ENCODE peak calls at places on chromosome 1, in nine cellular contexts. One of them, this sample, is unnamed.

GRCh38 chr1:61993331-61993961 is 201.2 kb upstream of the L1TD1 start:
- DNase-seq in lower leg skin: no peak
- DNase-seq in body of pancreas: no peak
- DNase-seq in erythroblast: no peak
- DNase-seq in H54: no peak
- DNase-seq in suprapubic skin: no peak
- DNase-seq in prostate gland: no peak
- DNase-seq in A549: no peak
- DNase-seq in uterus: no peak
- DNase-seq in this sample: no peak

GRCh38 chr1:41347276-41347675 is 14.0 kb upstream of the FOXO6 start:
- DNase-seq in lower leg skin: peak; percentile 39
- DNase-seq in body of pancreas: no peak
- DNase-seq in erythroblast: no peak
- DNase-seq in H54: no peak
- DNase-seq in suprapubic skin: peak; percentile 34
- DNase-seq in prostate gland: no peak
- DNase-seq in A549: no peak
- DNase-seq in uterus: no peak
- DNase-seq in this sample: peak; percentile 67

GRCh38 chr1:185917646-185918045 is 183.5 kb downstream of the HMCN1 start:
- DNase-seq in lower leg skin: no peak
- DNase-seq in body of pancreas: no peak
- DNase-seq in erythroblast: no peak
- DNase-seq in H54: no peak
- DNase-seq in suprapubic skin: no peak
- DNase-seq in prostate gland: no peak
- DNase-seq in A549: no peak
- DNase-seq in uterus: no peak
- DNase-seq in this sample: no peak

GRCh38 chr1:186843931-186844330 is 15.2 kb downstream of the PLA2G4A start:
- DNase-seq in lower leg skin: no peak
- DNase-seq in body of pancreas: no peak
- DNase-seq in erythroblast: no peak
- DNase-seq in H54: no peak
- DNase-seq in suprapubic skin: no peak
- DNase-seq in prostate gland: no peak
- DNase-seq in A549: no peak
- DNase-seq in uterus: no peak
- DNase-seq in this sample: no peak

GRCh38 chr1:101388904-101389546 is 152.2 kb downstream of the S1PR1 start:
- DNase-seq in lower leg skin: no peak
- DNase-seq in body of pancreas: no peak
- DNase-seq in erythroblast: peak; percentile 5
- DNase-seq in H54: no peak
- DNase-seq in suprapubic skin: no peak
- DNase-seq in prostate gland: no peak
- DNase-seq in A549: no peak
- DNase-seq in uterus: no peak
- DNase-seq in this sample: no peak

GRCh38 chr1:41918450-41919043 is at the start of gene HIVEP3:
- DNase-seq in lower leg skin: no peak
- DNase-seq in body of pancreas: peak; percentile 41
- DNase-seq in erythroblast: no peak
- DNase-seq in H54: peak; percentile 54
- DNase-seq in suprapubic skin: no peak
- DNase-seq in prostate gland: no peak
- DNase-seq in A549: peak; percentile 66
- DNase-seq in uterus: no peak
- DNase-seq in this sample: no peak

GRCh38 chr1:26387447-26387846 is 14.9 kb upstream of the ZNF683 start:
- DNase-seq in lower leg skin: no peak
- DNase-seq in body of pancreas: no peak
- DNase-seq in erythroblast: peak; percentile 17
- DNase-seq in H54: no peak
- DNase-seq in suprapubic skin: no peak
- DNase-seq in prostate gland: no peak
- DNase-seq in A549: no peak
- DNase-seq in uterus: no peak
- DNase-seq in this sample: no peak

GRCh38 chr1:17919525-17920439 is 164.6 kb downstream of the ACTL8 start:
- DNase-seq in lower leg skin: peak; percentile 77
- DNase-seq in body of pancreas: peak; percentile 41
- DNase-seq in erythroblast: peak; percentile 23
- DNase-seq in H54: peak; percentile 15
- DNase-seq in suprapubic skin: peak; percentile 56
- DNase-seq in prostate gland: no peak
- DNase-seq in A549: peak; percentile 25
- DNase-seq in uterus: no peak
- DNase-seq in this sample: no peak

GRCh38 chr1:76901158-76901767 is 34.0 kb downstream of the ST6GALNAC5 start:
- DNase-seq in lower leg skin: no peak
- DNase-seq in body of pancreas: peak; percentile 16
- DNase-seq in erythroblast: peak; percentile 65
- DNase-seq in H54: peak; percentile 33
- DNase-seq in suprapubic skin: no peak
- DNase-seq in prostate gland: peak; percentile 5
- DNase-seq in A549: peak; percentile 35
- DNase-seq in uterus: no peak
- DNase-seq in this sample: no peak

GRCh38 chr1:114509596-114510234 is 1.3 kb downstream of the TRIM33 start:
- DNase-seq in lower leg skin: no peak
- DNase-seq in body of pancreas: no peak
- DNase-seq in erythroblast: peak; percentile 44
- DNase-seq in H54: no peak
- DNase-seq in suprapubic skin: no peak
- DNase-seq in prostate gland: no peak
- DNase-seq in A549: no peak
- DNase-seq in uterus: no peak
- DNase-seq in this sample: no peak

GRCh38 chr1:97202481-97202880 is 480.9 kb downstream of the PTBP2 start:
- DNase-seq in lower leg skin: no peak
- DNase-seq in body of pancreas: no peak
- DNase-seq in erythroblast: peak; percentile 1
- DNase-seq in H54: no peak
- DNase-seq in suprapubic skin: no peak
- DNase-seq in prostate gland: no peak
- DNase-seq in A549: no peak
- DNase-seq in uterus: no peak
- DNase-seq in this sample: no peak

GRCh38 chr1:99978218-99978617 is 8.4 kb downstream of the SLC35A3 start:
- DNase-seq in lower leg skin: no peak
- DNase-seq in body of pancreas: no peak
- DNase-seq in erythroblast: no peak
- DNase-seq in H54: no peak
- DNase-seq in suprapubic skin: no peak
- DNase-seq in prostate gland: no peak
- DNase-seq in A549: no peak
- DNase-seq in uterus: no peak
- DNase-seq in this sample: no peak

GRCh38 chr1:23910144-23910543 is 3.0 kb downstream of the CNR2 start:
- DNase-seq in lower leg skin: no peak
- DNase-seq in body of pancreas: no peak
- DNase-seq in erythroblast: no peak
- DNase-seq in H54: no peak
- DNase-seq in suprapubic skin: no peak
- DNase-seq in prostate gland: no peak
- DNase-seq in A549: no peak
- DNase-seq in uterus: no peak
- DNase-seq in this sample: no peak

GRCh38 chr1:23910553-23911246 is 2.5 kb downstream of the CNR2 start:
- DNase-seq in lower leg skin: no peak
- DNase-seq in body of pancreas: no peak
- DNase-seq in erythroblast: no peak
- DNase-seq in H54: no peak
- DNase-seq in suprapubic skin: no peak
- DNase-seq in prostate gland: no peak
- DNase-seq in A549: no peak
- DNase-seq in uterus: no peak
- DNase-seq in this sample: no peak

GRCh38 chr1:23906731-23907130 is 6.4 kb downstream of the CNR2 start:
- DNase-seq in lower leg skin: no peak
- DNase-seq in body of pancreas: no peak
- DNase-seq in erythroblast: no peak
- DNase-seq in H54: no peak
- DNase-seq in suprapubic skin: no peak
- DNase-seq in prostate gland: no peak
- DNase-seq in A549: no peak
- DNase-seq in uterus: no peak
- DNase-seq in this sample: no peak

GRCh38 chr1:23909412-23909811 is 3.8 kb downstream of the CNR2 start:
- DNase-seq in lower leg skin: no peak
- DNase-seq in body of pancreas: no peak
- DNase-seq in erythroblast: no peak
- DNase-seq in H54: no peak
- DNase-seq in suprapubic skin: no peak
- DNase-seq in prostate gland: no peak
- DNase-seq in A549: no peak
- DNase-seq in uterus: no peak
- DNase-seq in this sample: no peak

GRCh38 chr1:23908453-23909341 is 4.5 kb downstream of the CNR2 start:
- DNase-seq in lower leg skin: no peak
- DNase-seq in body of pancreas: no peak
- DNase-seq in erythroblast: no peak
- DNase-seq in H54: no peak
- DNase-seq in suprapubic skin: no peak
- DNase-seq in prostate gland: no peak
- DNase-seq in A549: no peak
- DNase-seq in uterus: no peak
- DNase-seq in this sample: no peak
- TF ChIP-seq POLR2A in lower leg skin: no peak
- TF ChIP-seq POLR2A in body of pancreas: no peak
- TF ChIP-seq POLR2A in erythroblast: no peak
- TF ChIP-seq POLR2A in H54: no peak
- TF ChIP-seq POLR2A in suprapubic skin: no peak
- TF ChIP-seq POLR2A in prostate gland: no peak
- TF ChIP-seq POLR2A in A549: no peak
- TF ChIP-seq POLR2A in uterus: no peak
- TF ChIP-seq POLR2A in this sample: no peak

GRCh38 chr1:166233750-166234366 is 67.1 kb upstream of the FAM78B start:
- DNase-seq in lower leg skin: no peak
- DNase-seq in body of pancreas: no peak
- DNase-seq in erythroblast: no peak
- DNase-seq in H54: no peak
- DNase-seq in suprapubic skin: no peak
- DNase-seq in prostate gland: no peak
- DNase-seq in A549: no peak
- DNase-seq in uterus: no peak
- DNase-seq in this sample: no peak
- TF ChIP-seq POLR2A in lower leg skin: no peak
- TF ChIP-seq POLR2A in body of pancreas: no peak
- TF ChIP-seq POLR2A in erythroblast: no peak
- TF ChIP-seq POLR2A in H54: no peak
- TF ChIP-seq POLR2A in suprapubic skin: no peak
- TF ChIP-seq POLR2A in prostate gland: no peak
- TF ChIP-seq POLR2A in A549: no peak
- TF ChIP-seq POLR2A in uterus: no peak
- TF ChIP-seq POLR2A in this sample: no peak

DNA sequence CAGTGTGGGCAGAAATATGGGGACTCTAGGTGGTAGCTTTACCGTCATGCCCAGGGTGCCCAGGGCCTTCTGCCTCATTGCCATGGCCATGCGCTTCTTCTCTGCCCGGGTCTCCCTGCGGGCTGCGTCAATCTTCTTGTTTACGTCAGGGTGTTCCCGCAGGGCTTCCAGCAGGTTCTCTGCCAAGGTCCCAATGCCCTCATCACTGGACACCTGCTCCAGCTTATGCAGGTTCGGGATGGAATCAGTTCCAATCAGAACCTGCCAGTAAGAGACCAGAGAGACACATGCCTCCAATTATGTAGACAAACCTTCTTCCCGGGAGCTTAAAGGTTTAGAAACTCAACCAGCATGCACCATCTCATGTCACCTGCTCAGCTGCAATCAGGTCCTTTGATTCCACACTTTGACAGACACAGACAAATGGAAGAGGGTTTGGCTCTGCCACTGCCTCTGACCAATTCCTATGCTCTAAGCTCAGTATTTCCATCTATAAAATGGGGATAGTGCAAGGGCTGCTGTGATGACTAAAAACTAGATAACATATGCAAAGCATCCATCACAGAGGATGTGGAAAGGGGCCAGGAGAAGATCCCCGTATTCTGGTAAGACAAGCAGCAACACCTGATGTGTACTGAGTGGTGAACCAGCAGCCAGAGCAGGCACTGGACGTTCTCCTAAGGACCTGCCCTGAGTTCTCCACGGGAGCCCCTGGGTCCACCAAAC is 121.2 kb downstream of the UBR4 start:
- DNase-seq in lower leg skin: no peak
- DNase-seq in body of pancreas: no peak
- DNase-seq in erythroblast: no peak
- DNase-seq in H54: no peak
- DNase-seq in suprapubic skin: no peak
- DNase-seq in prostate gland: no peak
- DNase-seq in A549: no peak
- DNase-seq in uterus: no peak
- DNase-seq in this sample: no peak
- TF ChIP-seq POLR2A in lower leg skin: no peak
- TF ChIP-seq POLR2A in body of pancreas: no peak
- TF ChIP-seq POLR2A in erythroblast: no peak
- TF ChIP-seq POLR2A in H54: no peak
- TF ChIP-seq POLR2A in suprapubic skin: no peak
- TF ChIP-seq POLR2A in prostate gland: no peak
- TF ChIP-seq POLR2A in A549: no peak
- TF ChIP-seq POLR2A in uterus: no peak
- TF ChIP-seq POLR2A in this sample: no peak

GRCh38 chr1:155137129-155137528 is 1.5 kb downstream of the SLC50A1 start:
- DNase-seq in lower leg skin: no peak
- DNase-seq in body of pancreas: no peak
- DNase-seq in erythroblast: peak; percentile 36
- DNase-seq in H54: no peak
- DNase-seq in suprapubic skin: no peak
- DNase-seq in prostate gland: no peak
- DNase-seq in A549: no peak
- DNase-seq in uterus: no peak
- DNase-seq in this sample: no peak

GRCh38 chr1:155136728-155137127 is 1.1 kb downstream of the SLC50A1 start:
- DNase-seq in lower leg skin: no peak
- DNase-seq in body of pancreas: peak; percentile 55
- DNase-seq in erythroblast: no peak
- DNase-seq in H54: no peak
- DNase-seq in suprapubic skin: no peak
- DNase-seq in prostate gland: no peak
- DNase-seq in A549: no peak
- DNase-seq in uterus: no peak
- DNase-seq in this sample: no peak

GRCh38 chr1:155134858-155135415 is 715 bp upstream of the SLC50A1 start:
- DNase-seq in lower leg skin: peak; percentile 97
- DNase-seq in body of pancreas: peak; percentile 95
- DNase-seq in erythroblast: peak; percentile 83
- DNase-seq in H54: peak; percentile 91
- DNase-seq in suprapubic skin: peak; percentile 94
- DNase-seq in prostate gland: peak; percentile 87
- DNase-seq in A549: peak; percentile 94
- DNase-seq in uterus: peak; percentile 94
- DNase-seq in this sample: peak; percentile 97

GRCh38 chr1:155134322-155134721 is 1.3 kb upstream of the SLC50A1 start:
- DNase-seq in lower leg skin: no peak
- DNase-seq in body of pancreas: no peak
- DNase-seq in erythroblast: no peak
- DNase-seq in H54: no peak
- DNase-seq in suprapubic skin: no peak
- DNase-seq in prostate gland: no peak
- DNase-seq in A549: no peak
- DNase-seq in uterus: no peak
- DNase-seq in this sample: no peak

GRCh38 chr1:155135416-155136197 is at the start of gene SLC50A1:
- DNase-seq in lower leg skin: peak; percentile 99
- DNase-seq in body of pancreas: peak; percentile 97
- DNase-seq in erythroblast: peak; percentile 97
- DNase-seq in H54: peak; percentile 81
- DNase-seq in suprapubic skin: peak; percentile 98
- DNase-seq in prostate gland: peak; percentile 95
- DNase-seq in A549: peak; percentile 91
- DNase-seq in uterus: peak; percentile 93
- DNase-seq in this sample: no peak
- TF ChIP-seq POLR2A in lower leg skin: peak; percentile 63
- TF ChIP-seq POLR2A in body of pancreas: peak; percentile 87
- TF ChIP-seq POLR2A in erythroblast: peak; percentile 97
- TF ChIP-seq POLR2A in H54: peak; percentile 78
- TF ChIP-seq POLR2A in suprapubic skin: peak; percentile 78
- TF ChIP-seq POLR2A in prostate gland: peak; percentile 98
- TF ChIP-seq POLR2A in A549: peak; percentile 77
- TF ChIP-seq POLR2A in uterus: peak; percentile 83
- TF ChIP-seq POLR2A in this sample: no peak

This sample was measured in vagina.